ENCODE peak calls at places on chromosome 16, in seven cellular contexts. H, G, K, E, V, J and I are unnamed samples.

GRCh38 chr16:75038036-75038959 is 39.5 kb downstream of the ZNRF1 start:
- DNase-seq in H (no peak), G (peak; percentile 22), V (no peak), K (no peak), E (no peak), J (no peak), I (no peak)

GRCh38 chr16:68676113-68676860 is 31.2 kb downstream of the CDH3 start:
- DNase-seq in J (no peak), H (no peak), G (no peak), K (no peak), V (no peak), E (no peak), I (no peak)

GRCh38 chr16:11497851-11498289 is 88.8 kb downstream of the LITAF start:
- DNase-seq in E (no peak), V (peak; percentile 92), K (no peak), G (no peak), H (no peak), J (peak; percentile 75), I (peak; percentile 62)

GRCh38 chr16:159136-159849 is 6.5 kb upstream of the HBM start:
- DNase-seq in J (no peak), E (no peak), G (no peak), V (no peak), H (no peak), K (no peak), I (no peak)

GRCh38 chr16:75257886-75258806 is 6.7 kb upstream of the BCAR1 start:
- DNase-seq in J (no peak), H (no peak), E (no peak), V (no peak), K (no peak), G (no peak), I (no peak)

GRCh38 chr16:54287018-54287757 is 601 bp upstream of the IRX3 start:
- DNase-seq in K (no peak), G (no peak), J (no peak), E (no peak), H (no peak), V (peak; percentile 1), I (peak; percentile 25)

GRCh38 chr16:11142261-11142630 is 113.8 kb downstream of the SOCS1 start:
- DNase-seq in V (no peak), J (no peak), G (no peak), H (no peak), E (no peak), K (no peak), I (no peak)

GRCh38 chr16:28121527-28121926 is 58.0 kb upstream of the GSG1L start:
- DNase-seq in G (no peak), E (no peak), V (no peak), K (no peak), H (no peak), J (no peak), I (no peak)

GRCh38 chr16:28321700-28322411 is 29.5 kb downstream of the SBK1 start:
- DNase-seq in G (peak; percentile 57), H (no peak), V (peak; percentile 12), E (no peak), J (peak; percentile 32), K (peak; percentile 80), I (peak; percentile 45)

GRCh38 chr16:66383551-66383950 is 17.1 kb downstream of the CDH5 start:
- DNase-seq in V (no peak), G (no peak), H (no peak), J (no peak), K (no peak), E (no peak), I (no peak)

GRCh38 chr16:66380421-66380820 is 13.9 kb downstream of the CDH5 start:
- DNase-seq in G (no peak), H (no peak), V (no peak), J (no peak), E (no peak), K (no peak), I (no peak)

GRCh38 chr16:66381585-66382170 is 15.2 kb downstream of the CDH5 start:
- DNase-seq in E (no peak), J (no peak), G (no peak), V (no peak), H (no peak), K (no peak), I (no peak)

GRCh38 chr16:66382966-66383299 is 16.4 kb downstream of the CDH5 start:
- DNase-seq in H (no peak), J (peak; percentile 41), K (no peak), V (no peak), G (no peak), E (no peak), I (no peak)

DNA sequence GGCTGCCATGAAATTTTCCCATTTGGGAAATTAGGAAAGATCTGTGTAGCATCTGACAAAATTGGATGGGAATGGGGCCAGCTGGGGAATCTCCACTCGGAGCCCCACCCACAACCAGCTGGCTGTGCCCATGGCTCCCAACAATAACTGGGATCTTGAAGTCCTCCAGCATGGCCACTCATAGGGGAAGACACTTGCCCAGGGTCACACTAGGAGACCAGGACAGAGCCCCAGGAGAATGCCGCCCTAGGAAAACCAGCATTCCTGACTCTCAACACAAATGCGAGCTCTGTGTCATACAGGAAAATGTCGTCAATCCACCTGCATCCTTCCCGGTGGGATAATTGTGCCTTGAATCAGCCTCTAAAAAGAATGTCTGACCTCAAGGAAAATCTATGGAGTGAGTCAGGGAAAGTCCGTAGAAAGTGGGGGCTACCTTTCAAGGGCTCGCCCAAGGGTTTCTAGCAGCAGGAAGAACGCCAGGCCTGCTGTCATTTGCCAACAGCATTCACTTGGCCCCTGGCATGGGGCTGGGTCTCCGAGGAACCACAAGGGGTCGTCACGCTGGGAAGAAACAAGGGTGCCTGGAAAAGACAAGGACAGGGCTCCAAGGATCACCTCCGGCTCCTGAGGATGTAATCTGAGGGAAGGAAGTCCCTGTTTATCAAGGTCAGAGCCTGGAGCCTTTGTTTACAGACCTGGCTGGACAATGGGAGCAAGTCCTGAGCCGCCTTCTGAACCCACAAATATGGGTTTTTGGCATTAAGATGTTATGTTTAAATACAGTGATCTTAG is 15.9 kb downstream of the CDH5 start:
- DNase-seq in E (no peak), K (no peak), G (no peak), V (no peak), J (no peak), H (peak; percentile 53), I (no peak)
- TF ChIP-seq JUND in E (no peak), K (no peak), G (no peak), V (peak; percentile 24), J (no peak), H (no peak), I (no peak)

GRCh38 chr16:85003076-85003475 is 8.3 kb downstream of the ZDHHC7 start:
- DNase-seq in V (no peak), E (no peak), G (no peak), H (no peak), K (no peak), J (no peak), I (no peak)

GRCh38 chr16:85005278-85006069 is 5.9 kb downstream of the ZDHHC7 start:
- DNase-seq in V (no peak), K (no peak), H (no peak), E (no peak), G (no peak), J (no peak), I (no peak)

GRCh38 chr16:85003723-85004586 is 7.4 kb downstream of the ZDHHC7 start:
- DNase-seq in E (no peak), K (no peak), G (no peak), J (no peak), V (no peak), H (no peak), I (no peak)

GRCh38 chr16:85006639-85007038 is 4.7 kb downstream of the ZDHHC7 start:
- DNase-seq in V (no peak), J (no peak), E (no peak), G (no peak), K (no peak), H (no peak), I (no peak)

DNA sequence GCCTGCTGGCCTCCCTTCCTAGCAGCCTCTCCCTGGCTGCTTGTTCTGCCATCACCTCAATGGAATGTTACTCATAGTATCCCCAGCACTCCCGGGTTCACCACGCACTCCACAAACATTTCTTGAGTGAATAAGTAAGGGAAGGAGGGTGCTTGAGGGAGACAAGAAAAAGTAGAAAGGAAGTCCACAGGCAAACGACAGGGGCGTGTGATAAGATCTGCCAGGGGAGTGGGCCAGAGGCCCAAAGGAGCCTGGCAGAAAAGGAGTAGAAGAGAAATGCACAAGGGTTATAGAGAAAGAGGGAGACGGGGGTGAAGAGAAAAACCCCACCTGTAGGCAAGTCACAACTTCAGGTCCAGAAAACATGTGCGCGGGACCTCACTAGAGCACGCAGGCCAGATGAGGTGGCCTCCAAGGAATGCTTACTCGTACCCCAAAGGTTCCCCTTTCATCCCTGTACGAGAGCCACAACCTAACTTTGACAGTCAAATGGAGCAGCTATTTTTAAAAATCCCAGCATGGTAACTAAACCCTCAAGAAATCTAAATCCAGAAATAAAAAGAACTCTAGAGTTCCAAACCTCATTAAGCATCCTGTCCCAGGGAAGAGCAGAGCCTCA is 6.6 kb downstream of the ZDHHC7 start:
- DNase-seq in G (no peak), J (no peak), V (no peak), H (no peak), K (no peak), E (no peak), I (peak; percentile 75)
- TF ChIP-seq JUND in G (no peak), J (no peak), V (no peak), H (no peak), K (peak; percentile 70), E (no peak), I (no peak)

GRCh38 chr16:85574672-85575475 is 38.2 kb upstream of the GSE1 start:
- DNase-seq in E (no peak), V (no peak), K (peak; percentile 65), H (no peak), J (no peak), G (no peak), I (peak; percentile 93)

GRCh38 chr16:85573696-85574641 is 39.2 kb upstream of the GSE1 start:
- DNase-seq in V (no peak), G (peak; percentile 77), J (no peak), E (no peak), H (no peak), K (peak; percentile 93), I (no peak)

GRCh38 chr16:85571563-85571812 is 41.6 kb upstream of the GSE1 start:
- DNase-seq in E (no peak), K (no peak), J (no peak), V (no peak), H (no peak), G (no peak), I (no peak)

GRCh38 chr16:85571813-85572619 is 41.1 kb upstream of the GSE1 start:
- DNase-seq in H (no peak), E (no peak), G (no peak), V (no peak), J (no peak), K (no peak), I (no peak)

GRCh38 chr16:85573045-85573695 is 40.0 kb upstream of the GSE1 start:
- DNase-seq in V (no peak), G (no peak), E (no peak), J (no peak), K (no peak), H (no peak), I (no peak)
- TF ChIP-seq JUND in V (no peak), G (no peak), E (no peak), J (no peak), K (no peak), H (no peak), I (no peak)

GRCh38 chr16:63876096-63876495 is 1245.8 kb downstream of the CDH11 start:
- DNase-seq in J (no peak), K (no peak), E (no peak), H (no peak), V (no peak), G (no peak), I (no peak)
- TF ChIP-seq JUND in J (no peak), K (no peak), E (no peak), H (no peak), V (no peak), G (no peak), I (no peak)